ENCODE peak calls at places on chromosomes 1 and 21, in five cellular contexts. B, S, K, Q and M are unnamed samples.

GRCh38 chr1:89607888-89608626 is 24.9 kb upstream of the LRRC8C start:
- DNase-seq in B (no peak), S (peak; percentile 44), K (no peak), Q (peak; percentile 31), M (no peak)

GRCh38 chr1:96116707-96117106 is 604.9 kb upstream of the PTBP2 start:
- DNase-seq in B (no peak), S (peak; percentile 37), K (peak; percentile 0), Q (peak; percentile 17), M (no peak)

GRCh38 chr21:29938968-29939858 is 583 bp downstream of the GRIK1 start:
- DNase-seq in B (peak; percentile 30), S (no peak), K (peak; percentile 41), Q (no peak), M (peak; percentile 52)

GRCh38 chr21:37915516-37915915 is 741 bp downstream of the KCNJ6 start:
- DNase-seq in B (peak; percentile 7), S (no peak), K (no peak), Q (no peak), M (peak; percentile 43)

GRCh38 chr1:164673584-164674214 is 114.7 kb downstream of the PBX1 start:
- DNase-seq in B (peak; percentile 77), S (no peak), K (no peak), Q (no peak), M (peak; percentile 65)

GRCh38 chr1:19139711-19140110 is 70.4 kb downstream of the UBR4 start:
- DNase-seq in B (peak; percentile 60), S (no peak), K (no peak), Q (no peak), M (no peak)

GRCh38 chr1:183159960-183160359 is 26.1 kb upstream of the LAMC2 start:
- DNase-seq in B (peak; percentile 18), S (no peak), K (no peak), Q (no peak), M (no peak)

GRCh38 chr21:41678944-41679343 is 87.9 kb downstream of the RIPK4 start:
- DNase-seq in B (peak; percentile 99), S (peak; percentile 87), K (peak; percentile 90), Q (peak; percentile 94), M (peak; percentile 98)

GRCh38 chr1:205572426-205572825 is 59.4 kb downstream of the ELK4 start:
- DNase-seq in B (no peak), S (no peak), K (no peak), Q (no peak), M (peak; percentile 1)

GRCh38 chr1:87644500-87645245 is 316.0 kb downstream of the LMO4 start:
- DNase-seq in B (peak; percentile 75), S (peak; percentile 8), K (no peak), Q (peak; percentile 71), M (no peak)

GRCh38 chr1:163046071-163046470 is 23.1 kb upstream of the RGS4 start:
- DNase-seq in B (no peak), S (peak; percentile 48), K (no peak), Q (peak; percentile 74), M (no peak)

GRCh38 chr1:205519541-205520131 is 15.2 kb downstream of the CDK18 start:
- DNase-seq in B (no peak), S (peak; percentile 33), K (no peak), Q (no peak), M (peak; percentile 69)

GRCh38 chr1:87119741-87120140 is 205.3 kb downstream of the HS2ST1 start:
- DNase-seq in B (no peak), S (no peak), K (no peak), Q (no peak), M (no peak)

GRCh38 chr1:8040586-8040985 is 14.5 kb upstream of the ERRFI1 start:
- DNase-seq in B (no peak), S (peak; percentile 98), K (no peak), Q (peak; percentile 99), M (no peak)

GRCh38 chr1:37865348-37866119 is 6.1 kb upstream of the MTF1 start:
- DNase-seq in B (no peak), S (no peak), K (no peak), Q (peak; percentile 34), M (no peak)

GRCh38 chr1:212315907-212316306 is 30.7 kb downstream of the PPP2R5A start:
- DNase-seq in B (peak; percentile 95), S (peak; percentile 38), K (peak; percentile 6), Q (no peak), M (peak; percentile 66)

GRCh38 chr1:197664391-197664790 is 110.9 kb downstream of the DENND1B start:
- DNase-seq in B (no peak), S (no peak), K (no peak), Q (no peak), M (no peak)

GRCh38 chr21:17781524-17781923 is 37.6 kb downstream of the C21orf91 start:
- DNase-seq in B (peak; percentile 5), S (no peak), K (no peak), Q (no peak), M (no peak)
- H2BK15ac ChIP-seq in B (no peak overlapping the region), S (no peak overlapping the region), K (no peak overlapping the region), Q (no peak overlapping the region), M (no peak overlapping the region)

GRCh38 chr1:230101556-230101955 is 34.5 kb downstream of the GALNT2 start:
- DNase-seq in B (no peak), S (no peak), K (no peak), Q (no peak), M (no peak)

GRCh38 chr1:230097370-230097769 is 30.3 kb downstream of the GALNT2 start:
- DNase-seq in B (no peak), S (no peak), K (no peak), Q (no peak), M (no peak)

GRCh38 chr1:230100932-230101331 is 33.9 kb downstream of the GALNT2 start:
- DNase-seq in B (no peak), S (no peak), K (no peak), Q (no peak), M (no peak)

GRCh38 chr1:230102046-230102445 is 35.0 kb downstream of the GALNT2 start:
- DNase-seq in B (no peak), S (no peak), K (no peak), Q (no peak), M (no peak)

DNA sequence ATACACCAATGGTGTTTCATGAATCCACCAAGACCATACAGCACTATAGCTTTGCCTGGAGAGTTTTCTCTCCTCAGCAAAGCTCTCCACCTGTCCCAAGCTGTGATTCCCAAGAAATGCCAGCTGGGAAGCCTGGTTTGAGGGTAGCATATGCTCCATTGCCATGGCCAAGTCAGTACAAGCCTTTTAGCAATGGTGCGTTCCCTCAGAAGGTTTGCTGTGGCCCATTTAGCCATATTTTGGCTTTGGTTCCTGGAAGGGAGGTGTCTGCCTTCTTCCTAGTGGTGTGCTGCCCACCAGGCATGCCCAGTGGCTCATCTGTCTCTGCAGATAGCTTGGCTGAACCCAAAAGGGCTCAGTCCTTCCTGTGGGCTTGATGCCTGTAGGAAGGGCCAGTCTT is 32.4 kb downstream of the GALNT2 start:
- DNase-seq in B (no peak), S (no peak), K (no peak), Q (no peak), M (no peak)
- H2BK5ac ChIP-seq in B (no peak overlapping the region), S (no peak overlapping the region), K (no peak overlapping the region), Q (no peak overlapping the region), M (no peak overlapping the region)

DNA sequence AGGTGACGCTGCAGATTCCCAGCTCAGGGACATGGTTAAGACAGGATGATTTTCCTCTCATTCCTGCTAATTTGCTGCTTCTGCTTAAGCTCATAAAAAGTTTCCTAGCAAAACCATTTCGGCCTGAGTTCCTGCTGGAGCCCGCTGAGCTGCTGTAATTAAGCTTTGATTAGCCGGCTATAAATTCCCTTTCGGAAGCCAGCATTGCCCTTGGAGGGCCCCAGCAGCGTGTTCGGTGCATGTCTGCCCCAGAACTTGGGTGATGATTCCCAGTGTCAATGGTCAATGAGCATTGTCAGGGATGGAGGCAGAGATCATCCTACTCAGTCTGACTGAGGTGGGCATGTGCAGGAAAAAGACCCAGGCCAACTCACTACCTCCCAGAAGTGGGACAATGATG is 257.4 kb downstream of the GRIK3 start:
- DNase-seq in B (no peak), S (no peak), K (no peak), Q (no peak), M (no peak)
- H2BK15ac ChIP-seq in B (no peak overlapping the region), S (no peak overlapping the region), K (no peak overlapping the region), Q (no peak overlapping the region), M (no peak overlapping the region)

DNA sequence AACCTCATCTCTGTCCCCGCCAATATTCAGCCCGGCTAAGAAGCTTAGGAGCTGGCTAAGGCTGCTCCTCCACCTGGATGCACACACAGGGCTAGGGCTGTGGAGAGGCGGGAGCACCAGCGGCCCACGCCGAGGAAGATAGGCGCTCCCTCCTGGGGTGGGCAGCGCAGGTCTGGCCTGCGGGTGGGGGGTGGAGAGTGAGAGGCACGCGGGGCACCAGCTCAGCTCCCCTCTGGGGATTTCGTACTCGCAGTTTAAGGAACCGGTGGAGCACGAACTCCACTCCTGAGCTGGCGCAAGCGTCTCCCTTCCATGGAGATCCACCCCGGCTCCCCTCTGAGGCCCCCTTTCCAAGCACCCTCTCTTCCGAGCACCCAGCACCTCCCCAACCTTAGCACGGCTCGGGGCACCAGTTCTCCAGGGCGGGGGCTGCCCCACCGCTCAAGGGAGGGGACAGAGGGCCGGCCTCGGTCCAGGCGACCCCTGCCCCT is 433 bp upstream of the KAZN start:
- DNase-seq in B (peak; percentile 62), S (no peak), K (no peak), Q (no peak), M (peak; percentile 63)
- H2BK5ac ChIP-seq in B (peak overlapping the region; percentile 62), S (no peak overlapping the region), K (peak overlapping the region; percentile 97), Q (no peak overlapping the region), M (no peak overlapping the region)

GRCh38 chr1:16398371-16398953 is 31.4 kb downstream of the SZRD1 start:
- DNase-seq in B (no peak), S (no peak), K (no peak), Q (no peak), M (no peak)
- H2BK15ac ChIP-seq in B (no peak overlapping the region), S (no peak overlapping the region), K (no peak overlapping the region), Q (no peak overlapping the region), M (no peak overlapping the region)